ENCODE peak calls at places on chromosome 2, in five cellular contexts. G is right atrium auricular region, F is endodermal cell, W is AG10803, X is left ventricle myocardium inferior. Z is an unnamed sample.

GRCh38 chr2:165120740-165121467 is 82.9 kb downstream of the SCN3A start:
- DNase-seq in F (no peak), X (no peak), W (no peak), G (no peak), Z (no peak)

GRCh38 chr2:215826838-215827441 is 186.4 kb downstream of the MREG start:
- DNase-seq in W (no peak), G (no peak), F (no peak), X (no peak), Z (no peak)

GRCh38 chr2:170467568-170468422 is 247.3 kb upstream of the SP5 start:
- DNase-seq in G (no peak), F (no peak), X (no peak), W (no peak), Z (no peak)

GRCh38 chr2:86037795-86038192 is 67.9 kb downstream of the POLR1A start:
- DNase-seq in G (no peak), X (no peak), W (no peak), F (no peak), Z (no peak)

GRCh38 chr2:96556441-96557330 is 20.1 kb downstream of the ARID5A start:
- DNase-seq in G (no peak), F (no peak), W (peak; percentile 73), X (no peak), Z (no peak)

GRCh38 chr2:118881490-118882129 is 34.2 kb upstream of the EN1 start:
- DNase-seq in G (no peak), F (peak; percentile 95), X (no peak), W (peak; percentile 31), Z (no peak)

GRCh38 chr2:69123182-69123581 is 110.2 kb downstream of the ANTXR1 start:
- DNase-seq in X (no peak), W (no peak), G (no peak), F (peak; percentile 11), Z (no peak)

GRCh38 chr2:88950010-88950409 is 258.5 kb downstream of the RPIA start:
- DNase-seq in X (no peak), F (no peak), G (no peak), W (no peak), Z (no peak)

GRCh38 chr2:200319587-200320337 is 13.3 kb downstream of the SPATS2L start:
- DNase-seq in X (no peak), G (no peak), W (peak; percentile 75), F (no peak), Z (no peak)

GRCh38 chr2:46334389-46335345 is 37.5 kb downstream of the EPAS1 start:
- DNase-seq in W (peak; percentile 99), G (no peak), X (no peak), F (no peak), Z (no peak)

GRCh38 chr2:26616864-26617135 is 24.4 kb downstream of the CIB4 start:
- DNase-seq in X (no peak), F (no peak), W (no peak), G (no peak), Z (peak; percentile 91)

GRCh38 chr2:137173514-137173913 is 408.2 kb downstream of the THSD7B start:
- DNase-seq in G (no peak), W (peak; percentile 70), F (peak; percentile 64), X (no peak), Z (no peak)

GRCh38 chr2:238464389-238464788 is 37.7 kb downstream of the ASB1 start:
- DNase-seq in W (no peak), F (no peak), G (no peak), X (no peak), Z (no peak)

GRCh38 chr2:157355618-157356017 is 30.0 kb upstream of the ERMN start:
- DNase-seq in G (no peak), X (no peak), F (no peak), W (peak; percentile 16), Z (no peak)

GRCh38 chr2:49291619-49292018 is 137.3 kb upstream of the FSHR start:
- DNase-seq in G (no peak), X (no peak), W (no peak), F (peak; percentile 47), Z (no peak)

GRCh38 chr2:1415501-1415900 is 2.2 kb downstream of the TPO start:
- DNase-seq in G (no peak), W (no peak), X (no peak), F (peak; percentile 35), Z (no peak)

GRCh38 chr2:108554530-108554929 is 20.3 kb downstream of the LIMS1 start:
- DNase-seq in W (no peak), G (no peak), X (peak; percentile 72), F (no peak), Z (no peak)

GRCh38 chr2:229342376-229342775 is 71.3 kb upstream of the PID1 start:
- DNase-seq in X (peak; percentile 28), G (no peak), W (no peak), F (peak; percentile 94), Z (no peak)

GRCh38 chr2:224909885-224910517 is 132.3 kb downstream of the DOCK10 start:
- DNase-seq in X (peak; percentile 51), G (peak; percentile 80), W (peak; percentile 96), F (no peak), Z (no peak)

GRCh38 chr2:38648107-38648761 is 17.7 kb upstream of the GALM start:
- DNase-seq in X (no peak), F (no peak), G (no peak), W (no peak), Z (no peak)

GRCh38 chr2:100186126-100186525 is 43.7 kb upstream of the AFF3 start:
- DNase-seq in X (no peak), F (no peak), W (no peak), G (no peak), Z (peak; percentile 42)

GRCh38 chr2:37232131-37232933 is 874 bp downstream of the NDUFAF7 start:
- DNase-seq in F (peak; percentile 57), G (no peak), W (peak; percentile 70), X (no peak), Z (no peak)

GRCh38 chr2:18845854-18846253 is 256.5 kb upstream of the NT5C1B start:
- DNase-seq in F (no peak), X (no peak), W (no peak), G (no peak), Z (no peak)

GRCh38 chr2:49837894-49838293 is 683.6 kb upstream of the FSHR start:
- DNase-seq in W (no peak), F (no peak), X (no peak), G (no peak), Z (no peak)

GRCh38 chr2:236661762-236662110 is 92.1 kb downstream of the ACKR3 start:
- DNase-seq in X (no peak), G (peak; percentile 67), W (peak; percentile 86), F (no peak), Z (peak; percentile 86)

GRCh38 chr2:132503621-132504200 is 87.1 kb downstream of the GPR39 start:
- DNase-seq in X (no peak), F (peak; percentile 75), W (peak; percentile 85), G (no peak), Z (no peak)

GRCh38 chr2:11080253-11081115 is 74.8 kb upstream of the SLC66A3 start:
- DNase-seq in G (peak; percentile 38), X (no peak), W (no peak), F (peak; percentile 50), Z (no peak)

GRCh38 chr2:82790277-82791021 is 1668.6 kb downstream of the SUCLG1 start:
- DNase-seq in X (no peak), F (peak; percentile 42), G (no peak), W (peak; percentile 50), Z (no peak)

GRCh38 chr2:239966029-239966847 is 58.9 kb downstream of the NDUFA10 start:
- DNase-seq in F (no peak), W (peak; percentile 4), G (peak; percentile 68), X (peak; percentile 59), Z (no peak)

GRCh38 chr2:106269591-106270291 is 75.6 kb upstream of the UXS1 start:
- DNase-seq in F (no peak), G (no peak), X (peak; percentile 55), W (no peak), Z (no peak)
- H3K4me3 ChIP-seq in F (no peak overlapping the region), G (peak overlapping the region; percentile 30), X (peak overlapping the region; percentile 67), W (peak overlapping the region; percentile 49), Z (peak overlapping the region; percentile 40)

GRCh38 chr2:166239548-166239947 is 111.7 kb upstream of the SCN1A start:
- DNase-seq in X (no peak), W (peak; percentile 77), G (no peak), F (no peak), Z (no peak)
- H3K4me3 ChIP-seq in X (no peak overlapping the region), W (peak overlapping the region; percentile 5), G (no peak overlapping the region), F (no peak overlapping the region), Z (no peak overlapping the region)

GRCh38 chr2:217986256-217986961 is 16.4 kb downstream of the TNS1 start:
- DNase-seq in X (no peak), W (no peak), F (no peak), G (no peak), Z (no peak)

GRCh38 chr2:217988840-217989204 is 14.0 kb downstream of the TNS1 start:
- DNase-seq in F (no peak), X (peak; percentile 46), G (no peak), W (peak; percentile 54), Z (no peak)

GRCh38 chr2:217987391-217987790 is 15.4 kb downstream of the TNS1 start:
- DNase-seq in G (no peak), F (no peak), X (no peak), W (no peak), Z (no peak)

GRCh38 chr2:217989221-217989948 is 13.4 kb downstream of the TNS1 start:
- DNase-seq in X (peak; percentile 9), F (no peak), G (no peak), W (no peak), Z (no peak)

DNA sequence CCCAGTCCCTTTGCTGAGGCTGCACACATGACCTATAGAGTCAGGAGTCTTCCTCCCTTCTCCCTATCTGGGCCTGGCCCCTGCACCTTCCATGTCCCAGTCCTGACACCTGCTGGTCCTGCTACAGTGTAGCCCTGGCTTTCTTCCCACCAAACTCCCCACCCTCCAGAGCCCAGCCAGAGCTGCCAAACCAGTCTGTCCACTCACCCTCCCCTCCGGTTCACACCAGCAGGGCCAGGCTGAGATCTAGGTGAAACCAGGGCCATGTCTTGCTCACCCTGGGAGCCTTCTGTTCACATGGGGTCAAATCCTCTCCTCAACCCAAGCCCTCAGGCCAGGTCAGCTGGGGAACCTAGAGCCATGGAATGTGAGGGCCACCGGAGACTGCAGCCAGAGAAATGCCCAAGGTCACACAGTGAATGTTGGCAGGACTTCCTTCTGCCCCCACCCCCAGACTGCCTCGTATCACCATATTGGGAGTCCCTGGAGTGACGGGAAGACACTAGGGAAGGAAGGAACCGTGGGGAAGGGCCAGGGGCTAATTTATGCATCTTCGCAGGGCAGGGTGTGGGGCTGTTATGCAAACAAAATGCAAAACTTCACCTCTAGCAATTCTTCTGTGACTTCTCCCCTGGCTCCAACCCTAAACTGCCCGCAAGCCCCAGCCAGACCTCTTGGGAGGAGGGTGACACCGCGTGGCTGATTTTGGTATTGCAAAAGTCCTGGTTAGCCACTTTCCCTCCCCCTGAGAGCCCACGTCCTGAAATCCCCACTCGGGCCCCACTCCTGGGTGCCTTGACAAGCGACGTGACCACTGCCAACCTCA is 14.6 kb downstream of the TNS1 start:
- DNase-seq in G (peak; percentile 89), X (peak; percentile 88), W (peak; percentile 73), F (peak; percentile 97), Z (no peak)
- H3K4me3 ChIP-seq in G (no peak overlapping the region), X (peak overlapping the region; percentile 43), W (no peak overlapping the region), F (no peak overlapping the region), Z (no peak overlapping the region)

GRCh38 chr2:190789074-190790004 is 91.3 kb upstream of the GLS start:
- DNase-seq in W (no peak), X (no peak), F (no peak), G (no peak), Z (no peak)

GRCh38 chr2:190791347-190791982 is 89.2 kb upstream of the GLS start:
- DNase-seq in G (peak; percentile 69), W (peak; percentile 71), F (peak; percentile 63), X (peak; percentile 29), Z (no peak)

GRCh38 chr2:190791983-190792575 is 88.5 kb upstream of the GLS start:
- DNase-seq in X (no peak), W (no peak), F (no peak), G (no peak), Z (no peak)

GRCh38 chr2:190794466-190795184 is 86.0 kb upstream of the GLS start:
- DNase-seq in W (peak; percentile 30), F (no peak), X (no peak), G (no peak), Z (no peak)

GRCh38 chr2:190792956-190793888 is 87.4 kb upstream of the GLS start:
- DNase-seq in G (no peak), X (no peak), W (no peak), F (no peak), Z (no peak)
- H3K4me3 ChIP-seq in G (no peak overlapping the region), X (no peak overlapping the region), W (no peak overlapping the region), F (no peak overlapping the region), Z (no peak overlapping the region)